ENCODE peak calls at places on chromosomes 5 and 9, in seven cellular contexts. Y, I, G, R, K, H and E are unnamed samples.

GRCh38 chr5:132495672-132496630 is 5.4 kb upstream of the IRF1 start:
- DNase-seq in I (peak), Y (peak), K (peak), R (peak), H (peak), G (peak), E (peak)

GRCh38 chr5:135269224-135269623 is 129.8 kb downstream of the MACROH2A1 start:
- DNase-seq in K (peak), Y (peak), G (no peak), R (no peak), I (no peak), H (peak), E (no peak)

GRCh38 chr5:71932649-71933338 is 174.5 kb upstream of the MAP1B start:
- DNase-seq in R (peak), I (peak), Y (peak), H (peak), G (peak), K (peak), E (peak)

GRCh38 chr5:159992566-159992965 is 16.4 kb upstream of the TTC1 start:
- DNase-seq in K (no peak), I (no peak), H (no peak), R (no peak), G (no peak), Y (no peak), E (no peak)

GRCh38 chr9:136880651-136881050 is 5.7 kb upstream of the TRAF2 start:
- DNase-seq in H (no peak), K (no peak), G (no peak), Y (no peak), I (no peak), R (no peak), E (no peak)

GRCh38 chr5:95754545-95754944 is 23.4 kb downstream of the RHOBTB3 start:
- DNase-seq in G (no peak), Y (no peak), I (no peak), R (no peak), K (no peak), H (no peak), E (no peak)

GRCh38 chr9:4306066-4306787 is 6.4 kb upstream of the GLIS3 start:
- DNase-seq in G (no peak), I (no peak), R (peak), K (peak), H (peak), Y (peak), E (peak)

GRCh38 chr5:108461628-108462367 is 79.9 kb upstream of the FBXL17 start:
- DNase-seq in Y (peak), I (no peak), G (no peak), H (peak), K (peak), R (no peak), E (peak)

GRCh38 chr9:87324613-87325194 is 173.0 kb upstream of the DAPK1 start:
- DNase-seq in I (no peak), G (no peak), K (peak), H (peak), R (no peak), Y (peak), E (peak)

GRCh38 chr5:109141499-109142200 is 268.1 kb downstream of the PJA2 start:
- DNase-seq in I (no peak), H (peak), Y (peak), G (no peak), R (no peak), K (peak), E (peak)

GRCh38 chr5:34811691-34812090 is 27.3 kb upstream of the TTC23L start:
- DNase-seq in Y (peak), I (no peak), H (no peak), K (no peak), G (no peak), R (no peak), E (no peak)

GRCh38 chr9:31323726-31324444 is 1060.6 kb upstream of the ACO1 start:
- DNase-seq in I (no peak), R (no peak), K (no peak), Y (no peak), G (no peak), H (no peak), E (peak)

GRCh38 chr9:72149231-72149975 is at the start of gene GDA:
- DNase-seq in H (no peak), Y (peak), R (peak), K (no peak), I (no peak), G (no peak), E (no peak)

GRCh38 chr5:140443-140829 is 48.5 kb downstream of the PLEKHG4B start:
- DNase-seq in I (no peak), H (no peak), K (no peak), R (no peak), G (no peak), Y (no peak), E (no peak)

GRCh38 chr9:114893622-114894021 is 36.8 kb downstream of the TNFSF8 start:
- DNase-seq in I (no peak), R (no peak), G (no peak), K (no peak), H (peak), Y (peak), E (no peak)

GRCh38 chr5:169164481-169164925 is 136.4 kb downstream of the SLIT3 start:
- DNase-seq in Y (peak), K (peak), I (no peak), G (no peak), H (no peak), R (no peak), E (no peak)

GRCh38 chr5:166178681-166179080 is 2112.8 kb upstream of the WWC1 start:
- DNase-seq in K (no peak), Y (no peak), I (no peak), G (no peak), H (no peak), R (no peak), E (no peak)

GRCh38 chr9:82332774-82333152 is 344.2 kb downstream of the SPATA31D1 start:
- DNase-seq in H (peak), G (no peak), I (no peak), Y (peak), K (no peak), R (no peak), E (no peak)

GRCh38 chr5:159913048-159913447 is 3.2 kb upstream of the ADRA1B start:
- DNase-seq in G (peak), H (peak), Y (peak), I (no peak), R (peak), K (peak), E (peak)

GRCh38 chr5:104977530-104977929 is 1414.9 kb upstream of the NUDT12 start:
- DNase-seq in Y (no peak), G (no peak), K (no peak), R (no peak), I (no peak), H (no peak), E (no peak)

GRCh38 chr5:76363385-76364261 is 39.5 kb upstream of the IQGAP2 start:
- DNase-seq in R (peak), I (no peak), Y (no peak), G (no peak), H (no peak), K (no peak), E (no peak)

GRCh38 chr5:160464466-160464797 is 42.8 kb downstream of the PTTG1 start:
- DNase-seq in G (no peak), Y (no peak), H (no peak), K (no peak), I (no peak), R (no peak), E (no peak)

GRCh38 chr9:85941966-85942912 is 1.3 kb downstream of the NAA35 start:
- DNase-seq in I (no peak), Y (peak), G (no peak), H (no peak), K (no peak), R (no peak), E (peak)

GRCh38 chr5:53322257-53322656 is 158.2 kb upstream of the FST start:
- DNase-seq in I (no peak), H (peak), K (no peak), Y (peak), G (no peak), R (no peak), E (peak)

GRCh38 chr5:62779010-62779422 is 200.4 kb downstream of the LRRC70 start:
- DNase-seq in K (peak), G (no peak), H (peak), R (no peak), I (no peak), Y (peak), E (peak)

GRCh38 chr5:44935262-44935661 is 126.5 kb downstream of the MRPS30 start:
- DNase-seq in H (no peak), Y (no peak), I (no peak), R (no peak), G (no peak), K (no peak), E (no peak)

GRCh38 chr9:29456940-29457339 is 1883.7 kb upstream of the C9orf72 start:
- DNase-seq in R (no peak), K (no peak), G (peak), H (no peak), Y (peak), I (no peak), E (peak)

GRCh38 chr5:142327111-142327842 is 2.5 kb upstream of the SPRY4 start:
- DNase-seq in H (peak), Y (peak), I (no peak), R (no peak), K (peak), G (no peak), E (peak)
- TF ChIP-seq CTCF in H (peak), Y (peak), I (no peak), R (no peak), K (peak), G (no peak), E (peak)

DNA sequence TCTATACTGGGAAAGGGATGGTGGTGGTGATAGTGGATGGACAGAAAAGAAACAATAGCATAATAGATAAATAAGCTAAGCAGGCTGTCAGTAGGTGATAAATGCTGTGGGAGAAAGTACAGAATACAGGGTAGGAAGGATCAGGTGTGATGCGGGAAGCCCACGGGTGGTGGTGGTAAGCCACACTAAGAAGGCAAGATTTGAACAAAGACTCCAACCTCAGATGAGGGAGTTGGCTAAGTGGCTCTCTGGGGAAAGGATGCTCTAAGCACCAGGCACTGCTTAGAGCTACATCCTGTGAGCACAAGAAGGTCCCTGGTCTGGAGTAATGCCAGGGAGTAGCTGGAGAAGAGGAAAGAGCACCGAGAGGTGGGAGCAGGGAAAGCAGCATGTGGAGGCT is 151.6 kb upstream of the KLF9 start:
- DNase-seq in Y (no peak), K (no peak), G (no peak), I (no peak), H (no peak), R (no peak), E (no peak)
- H3K4me3 ChIP-seq in Y (no peak), K (no peak), G (no peak), I (no peak), H (no peak), R (no peak), E (no peak)

GRCh38 chr9:133496901-133497411 is 18.1 kb upstream of the SLC2A6 start:
- DNase-seq in I (no peak), Y (no peak), K (no peak), R (no peak), H (no peak), G (no peak), E (no peak)

GRCh38 chr9:133493845-133494540 is 15.1 kb upstream of the SLC2A6 start:
- DNase-seq in H (no peak), I (no peak), K (no peak), G (no peak), R (no peak), Y (no peak), E (no peak)

GRCh38 chr9:133494636-133495326 is 15.9 kb upstream of the SLC2A6 start:
- DNase-seq in I (no peak), Y (no peak), R (no peak), G (no peak), K (no peak), H (no peak), E (no peak)

GRCh38 chr9:133497443-133497842 is 18.5 kb upstream of the SLC2A6 start:
- DNase-seq in G (no peak), Y (no peak), H (no peak), I (no peak), K (no peak), R (no peak), E (no peak)

DNA sequence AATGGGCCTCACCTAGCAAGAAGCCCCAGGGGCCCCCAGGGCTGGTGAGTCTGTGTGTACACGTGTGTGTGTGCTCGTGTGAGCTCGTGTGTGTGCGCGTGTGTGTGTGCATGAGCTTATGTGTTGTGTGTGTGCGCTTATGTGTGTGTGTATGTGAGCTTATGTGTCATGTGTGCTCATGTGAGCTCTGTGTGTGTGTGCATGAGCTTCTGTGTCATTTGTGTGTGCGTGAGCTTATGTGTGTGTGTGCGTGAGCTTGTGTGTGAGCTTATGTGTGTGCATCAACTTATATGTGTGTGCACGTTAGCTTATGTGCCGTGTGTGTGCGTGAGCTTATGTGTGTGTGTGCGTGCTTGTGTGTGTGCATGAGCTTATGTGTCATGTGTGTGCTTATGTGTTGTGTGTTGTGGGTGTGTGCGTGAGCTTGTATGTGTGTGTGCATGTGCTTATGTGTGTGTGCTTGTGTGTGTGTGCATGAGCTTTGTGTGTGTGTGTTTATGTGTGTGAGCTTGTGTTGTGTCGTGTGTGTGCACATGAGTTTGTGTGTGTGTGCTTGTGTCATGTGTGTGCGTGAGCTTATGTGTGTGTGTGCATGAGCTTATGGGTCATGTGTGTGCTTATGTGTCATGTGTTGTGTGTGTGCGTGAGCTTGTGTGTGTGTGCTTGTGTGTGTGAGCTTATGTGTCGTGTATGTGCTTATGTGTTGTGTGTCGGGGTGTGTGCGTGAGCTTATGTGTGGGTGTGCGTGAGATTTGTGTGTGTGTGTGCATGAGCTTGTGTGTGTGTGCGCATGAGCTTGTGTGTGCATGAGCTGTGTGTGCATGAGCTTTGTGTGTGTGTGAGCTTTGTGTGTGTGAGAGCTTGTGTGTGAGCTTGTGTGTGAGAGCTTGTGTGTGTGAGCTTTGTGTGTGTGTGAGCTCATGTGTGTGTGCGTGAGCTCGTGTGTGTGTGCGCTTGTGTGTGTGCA is 16.7 kb upstream of the SLC2A6 start:
- DNase-seq in H (no peak), G (no peak), K (no peak), R (no peak), I (no peak), Y (no peak), E (no peak)
- TF ChIP-seq CTCF in H (no peak), G (no peak), K (no peak), R (no peak), I (no peak), Y (no peak), E (no peak)

GRCh38 chr5:177404641-177405134 is 4.2 kb upstream of the PFN3 start:
- DNase-seq in H (no peak), G (no peak), Y (no peak), K (no peak), I (no peak), R (no peak), E (no peak)
- H3K4me3 ChIP-seq in H (peak), G (peak), Y (peak), K (peak), I (peak), R (no peak), E (peak)

GRCh38 chr5:156851880-156852279 is 1.8 kb downstream of the PPP1R2B start:
- DNase-seq in G (no peak), I (no peak), Y (no peak), K (no peak), R (no peak), H (no peak), E (no peak)
- TF ChIP-seq CTCF in G (no peak), I (no peak), Y (no peak), K (no peak), R (no peak), H (no peak), E (no peak)

GRCh38 chr5:88820581-88820980 is 62.4 kb downstream of the MEF2C start:
- DNase-seq in H (no peak), R (no peak), K (no peak), G (no peak), I (no peak), Y (no peak), E (no peak)
- H3K4me3 ChIP-seq in H (no peak), R (no peak), K (no peak), G (no peak), I (no peak), Y (no peak), E (no peak)

GRCh38 chr9:93951655-93952118 is 3.5 kb downstream of the BARX1 start:
- DNase-seq in G (no peak), Y (no peak), K (no peak), R (no peak), H (no peak), I (no peak), E (no peak)

GRCh38 chr9:93953492-93954435 is 1.4 kb downstream of the BARX1 start:
- DNase-seq in Y (no peak), H (no peak), I (no peak), G (no peak), R (no peak), K (no peak), E (no peak)

GRCh38 chr9:93954436-93955355 is at the start of gene BARX1:
- DNase-seq in K (no peak), R (no peak), I (no peak), G (no peak), H (no peak), Y (no peak), E (no peak)

GRCh38 chr9:93952119-93952783 is 2.9 kb downstream of the BARX1 start:
- DNase-seq in K (no peak), Y (no peak), H (no peak), I (no peak), G (no peak), R (no peak), E (no peak)

GRCh38 chr9:93952784-93953491 is 2.2 kb downstream of the BARX1 start:
- DNase-seq in R (no peak), Y (no peak), K (no peak), H (no peak), I (no peak), G (no peak), E (no peak)
- TF ChIP-seq CTCF in R (no peak), Y (no peak), K (no peak), H (no peak), I (no peak), G (no peak), E (no peak)

GRCh38 chr5:149285153-149285552 is 13.5 kb downstream of the AFAP1L1 start:
- DNase-seq in K (no peak), G (no peak), R (no peak), I (no peak), Y (no peak), H (no peak), E (no peak)
- H3K4me3 ChIP-seq in K (no peak), G (no peak), R (no peak), I (no peak), Y (no peak), H (no peak), E (no peak)

GRCh38 chr9:78004478-78005229 is 27.0 kb downstream of the GNAQ start:
- DNase-seq in R (no peak), Y (no peak), H (peak), G (no peak), K (no peak), I (no peak), E (peak)
- TF ChIP-seq CTCF in R (peak), Y (peak), H (no peak), G (no peak), K (peak), I (no peak), E (peak)

DNA sequence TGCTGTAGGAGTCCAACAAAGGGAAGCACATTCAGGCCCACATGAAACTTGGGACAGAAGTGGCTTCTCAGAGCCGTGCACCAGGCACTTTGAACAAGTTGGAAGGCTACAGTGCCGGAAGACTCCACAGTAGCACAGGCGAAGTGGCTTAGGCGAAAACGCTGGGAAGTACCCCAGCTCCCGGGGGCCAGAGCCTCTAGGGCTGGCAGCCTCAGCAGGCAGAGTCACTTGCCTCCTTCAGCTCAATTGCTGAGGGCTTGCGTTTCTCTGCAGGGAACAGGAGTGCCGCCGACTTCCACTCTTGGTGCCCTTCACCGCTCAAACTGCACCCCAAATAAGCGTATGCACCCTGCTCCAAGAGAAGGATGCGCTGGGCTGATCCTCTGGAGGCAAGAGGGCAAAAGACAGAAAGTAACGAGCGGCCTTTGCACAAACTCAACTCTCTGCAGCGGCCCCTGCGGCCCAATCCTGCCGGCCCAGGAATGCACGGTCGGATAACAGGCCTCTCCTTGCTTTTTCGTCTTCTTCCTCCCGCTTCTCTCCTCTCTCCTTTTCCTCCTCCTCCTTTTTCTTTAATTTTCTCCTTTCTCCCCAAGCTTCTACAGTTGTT is 1.2 kb upstream of the S1PR3 start:
- DNase-seq in H (no peak), G (peak), R (no peak), I (no peak), Y (no peak), K (no peak), E (no peak)
- H3K4me3 ChIP-seq in H (no peak), G (no peak), R (no peak), I (no peak), Y (peak), K (no peak), E (peak)